ENCODE peak calls at places on chromosomes 2 and 18, in six cellular contexts. T is SK-N-SH, G is HCT116, I is GM23338, D is neural progenitor cell, Q is PC-3. S is an unnamed sample.

GRCh38 chr2:42494434-42495233 is 852 bp upstream of the KCNG3 start:
- DNase-seq in T (peak), G (peak), I (peak), D (peak), Q (peak), S (peak)

GRCh38 chr2:183872131-183872530 is 726.2 kb upstream of the ZNF804A start:
- DNase-seq in T (no peak), G (no peak), I (no peak), D (no peak), Q (no peak), S (no peak)

GRCh38 chr2:36696533-36696932 is at the start of gene VIT:
- DNase-seq in T (no peak), G (no peak), I (no peak), D (no peak), Q (no peak), S (no peak)

GRCh38 chr2:164542584-164543021 is 78.7 kb downstream of the GRB14 start:
- DNase-seq in T (no peak), G (no peak), I (no peak), D (no peak), Q (peak), S (no peak)

GRCh38 chr2:163601377-163601776 is 134.4 kb downstream of the FIGN start:
- DNase-seq in T (no peak), G (no peak), I (peak), D (peak), Q (no peak), S (no peak)

GRCh38 chr2:234953116-234954031 is 1.6 kb downstream of the SH3BP4 start:
- DNase-seq in T (no peak), G (no peak), I (peak), D (peak), Q (peak), S (peak)

GRCh38 chr2:216372761-216373291 is 543 bp upstream of the MARCHF4 start:
- DNase-seq in T (no peak), G (no peak), I (no peak), D (no peak), Q (peak), S (no peak)

GRCh38 chr2:209145941-209146681 is 277.7 kb upstream of the MAP2 start:
- DNase-seq in T (no peak), G (no peak), I (peak), D (peak), Q (no peak), S (no peak)

GRCh38 chr18:57792741-57793629 is 10.1 kb downstream of the ATP8B1 start:
- DNase-seq in T (no peak), G (no peak), I (no peak), D (no peak), Q (no peak), S (no peak)

GRCh38 chr2:175463639-175464310 is 282.3 kb upstream of the ATP5MC3 start:
- DNase-seq in T (no peak), G (no peak), I (peak), D (no peak), Q (no peak), S (no peak)

GRCh38 chr18:55494899-55495298 is 93.1 kb downstream of the TCF4 start:
- DNase-seq in T (no peak), G (no peak), I (no peak), D (no peak), Q (peak), S (no peak)

GRCh38 chr18:62637807-62638687 is 77.3 kb upstream of the PHLPP1 start:
- DNase-seq in T (peak), G (peak), I (peak), D (peak), Q (peak), S (no peak)

GRCh38 chr2:73105511-73105971 is 7.2 kb downstream of the RAB11FIP5 start:
- DNase-seq in T (no peak), G (no peak), I (no peak), D (no peak), Q (peak), S (no peak)

GRCh38 chr2:67616749-67617148 is 219.6 kb downstream of the ETAA1 start:
- DNase-seq in T (peak), G (no peak), I (no peak), D (no peak), Q (no peak), S (peak)

GRCh38 chr2:8907764-8908163 is 70.4 kb upstream of the KIDINS220 start:
- DNase-seq in T (peak), G (no peak), I (no peak), D (no peak), Q (no peak), S (no peak)

GRCh38 chr2:108898315-108899082 is 90.5 kb downstream of the EDAR start:
- DNase-seq in T (no peak), G (no peak), I (no peak), D (no peak), Q (no peak), S (no peak)
- TF ChIP-seq EZH2phosphoT487 in T (no peak), G (no peak), I (no peak), D (no peak), Q (no peak), S (no peak)

GRCh38 chr2:44392338-44392943 is 30.7 kb downstream of the CAMKMT start:
- DNase-seq in T (peak), G (peak), I (peak), D (peak), Q (peak), S (peak)

GRCh38 chr2:44388877-44389276 is 27.1 kb downstream of the CAMKMT start:
- DNase-seq in T (no peak), G (no peak), I (no peak), D (no peak), Q (no peak), S (no peak)

GRCh38 chr2:44389895-44390294 is 28.1 kb downstream of the CAMKMT start:
- DNase-seq in T (no peak), G (no peak), I (no peak), D (no peak), Q (peak), S (no peak)
- TF ChIP-seq CTCF in T (peak), G (peak), I (no peak), D (peak), Q (peak), S (peak)

GRCh38 chr2:24008672-24009366 is 1.1 kb upstream of the MFSD2B start:
- DNase-seq in T (no peak), G (no peak), I (no peak), D (no peak), Q (no peak), S (no peak)

GRCh38 chr2:24010477-24011277 is 792 bp downstream of the MFSD2B start:
- DNase-seq in T (peak), G (no peak), I (peak), D (no peak), Q (no peak), S (no peak)

GRCh38 chr2:24009367-24009679 is 562 bp upstream of the MFSD2B start:
- DNase-seq in T (no peak), G (no peak), I (no peak), D (no peak), Q (no peak), S (no peak)

GRCh38 chr2:24009680-24010476 is at the start of gene MFSD2B:
- DNase-seq in T (peak), G (no peak), I (peak), D (peak), Q (no peak), S (no peak)

GRCh38 chr2:24007693-24008092 is 2.2 kb upstream of the MFSD2B start:
- DNase-seq in T (no peak), G (no peak), I (no peak), D (no peak), Q (no peak), S (no peak)
- H3K27ac ChIP-seq in T (no peak), G (no peak), I (no peak), D (no peak), Q (no peak), S (no peak)

DNA sequence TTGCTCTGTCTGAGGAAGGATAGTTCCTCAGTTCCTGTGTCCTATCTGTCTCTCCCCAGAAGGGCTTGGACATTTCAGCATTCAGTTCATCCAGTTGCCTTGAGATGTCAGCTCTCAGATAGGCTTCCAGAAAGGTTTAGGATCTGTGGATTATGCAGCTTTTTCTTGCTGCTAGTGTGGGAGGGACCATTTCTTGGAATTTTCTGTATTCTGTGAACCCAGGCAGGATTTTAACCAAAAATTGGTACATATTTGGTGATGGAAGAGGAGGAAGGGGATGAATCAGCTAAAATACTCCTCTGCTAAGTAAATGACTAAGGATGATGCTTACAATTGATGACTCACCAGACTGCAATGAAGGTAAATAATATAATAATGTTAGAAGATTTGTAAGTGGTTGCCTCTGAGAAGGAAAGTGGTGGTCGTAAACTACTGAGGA is 58.6 kb upstream of the DOCK10 start:
- DNase-seq in T (no peak), G (peak), I (no peak), D (no peak), Q (peak), S (peak)
- TF ChIP-seq EZH2phosphoT487 in T (no peak), G (no peak), I (no peak), D (no peak), Q (no peak), S (no peak)

DNA sequence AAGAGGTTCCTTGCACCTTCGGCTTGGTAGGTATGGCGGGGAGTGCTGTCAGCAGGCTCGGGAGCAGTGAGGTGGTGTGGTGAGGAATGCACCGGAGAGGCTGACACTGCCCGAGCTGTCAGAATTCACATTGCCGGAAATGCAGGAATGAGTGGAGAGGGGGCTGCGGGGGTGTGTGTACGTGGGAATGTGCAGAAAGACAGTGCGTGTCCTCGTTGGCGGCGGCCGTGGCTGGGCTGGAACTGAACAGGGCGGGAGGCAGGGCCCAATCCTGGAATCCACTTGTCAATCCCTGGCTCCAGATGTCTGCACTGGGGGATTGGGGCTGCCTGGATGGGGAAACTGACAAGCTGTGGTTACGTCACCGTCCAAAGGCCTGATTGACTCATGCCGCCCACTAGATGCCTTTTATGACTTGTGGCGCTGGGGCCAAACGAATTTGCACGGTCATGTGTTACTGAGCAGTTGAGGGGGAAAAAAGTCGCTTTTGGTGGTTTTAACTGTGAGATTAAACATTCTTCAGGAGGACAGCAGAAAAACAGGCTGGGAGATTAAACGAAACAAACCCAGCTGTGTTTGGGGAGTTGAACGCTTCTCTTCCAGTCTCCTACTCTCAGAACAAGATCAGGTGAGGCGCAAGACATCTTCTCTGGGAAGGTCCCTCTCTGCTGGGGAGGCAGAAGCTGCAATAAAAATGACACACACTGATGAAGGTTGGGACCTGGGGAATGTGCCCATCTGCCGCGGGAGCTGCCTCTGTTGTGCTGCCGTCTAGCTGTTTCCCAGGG is 189.4 kb upstream of the GLI2 start:
- DNase-seq in T (no peak), G (no peak), I (no peak), D (peak), Q (no peak), S (peak)
- TF ChIP-seq CTCF in T (no peak), G (no peak), I (no peak), D (no peak), Q (no peak), S (no peak)

S was measured in hepatocyte.